ENCODE peak calls at places on chromosomes 12 and 14, in ten cellular contexts. One of them, this sample, is unnamed.
A peak's percentile ranks its signal among the peaks of the same experiment; 100 is the strongest.

GRCh38 chr14:22847661-22848341 is 11.4 kb downstream of the MMP14 start:
- DNase-seq in fibroblast of lung: peak; percentile 91
- DNase-seq in ovary: peak; percentile 45
- DNase-seq in PC-9: no peak
- DNase-seq in cardiac muscle cell: peak; percentile 75
- DNase-seq in PC-3: no peak
- DNase-seq in heart right ventricle: no peak
- DNase-seq in esophagus muscularis mucosa: no peak
- DNase-seq in hepatocyte: peak; percentile 53
- DNase-seq in colonic mucosa: no peak
- DNase-seq in this sample: peak; percentile 88

GRCh38 chr12:91991397-91992187 is 154.1 kb downstream of the BTG1 start:
- DNase-seq in hepatocyte: no peak
- DNase-seq in PC-3: peak; percentile 16
- DNase-seq in fibroblast of lung: peak; percentile 28
- DNase-seq in cardiac muscle cell: no peak
- DNase-seq in esophagus muscularis mucosa: no peak
- DNase-seq in colonic mucosa: no peak
- DNase-seq in heart right ventricle: no peak
- DNase-seq in ovary: no peak
- DNase-seq in PC-9: no peak
- DNase-seq in this sample: no peak

GRCh38 chr14:90520326-90520725 is 123.5 kb downstream of the CALM1 start:
- DNase-seq in heart right ventricle: no peak
- DNase-seq in PC-3: no peak
- DNase-seq in PC-9: no peak
- DNase-seq in esophagus muscularis mucosa: no peak
- DNase-seq in hepatocyte: no peak
- DNase-seq in colonic mucosa: no peak
- DNase-seq in fibroblast of lung: no peak
- DNase-seq in ovary: no peak
- DNase-seq in cardiac muscle cell: no peak
- DNase-seq in this sample: peak; percentile 54

GRCh38 chr12:37672655-37673260 is 643.8 kb upstream of the ALG10B start:
- DNase-seq in fibroblast of lung: no peak
- DNase-seq in colonic mucosa: no peak
- DNase-seq in heart right ventricle: no peak
- DNase-seq in hepatocyte: no peak
- DNase-seq in esophagus muscularis mucosa: no peak
- DNase-seq in PC-3: peak; percentile 47
- DNase-seq in ovary: no peak
- DNase-seq in PC-9: no peak
- DNase-seq in cardiac muscle cell: no peak
- DNase-seq in this sample: peak; percentile 19

GRCh38 chr14:44895716-44896115 is 66.0 kb downstream of the KLHL28 start:
- DNase-seq in PC-9: no peak
- DNase-seq in ovary: no peak
- DNase-seq in cardiac muscle cell: peak; percentile 41
- DNase-seq in hepatocyte: peak; percentile 23
- DNase-seq in esophagus muscularis mucosa: no peak
- DNase-seq in heart right ventricle: no peak
- DNase-seq in fibroblast of lung: peak; percentile 35
- DNase-seq in colonic mucosa: no peak
- DNase-seq in PC-3: peak; percentile 22
- DNase-seq in this sample: no peak

GRCh38 chr12:8991371-8992085 is 2.2 kb downstream of the KLRG1 start:
- DNase-seq in PC-9: no peak
- DNase-seq in hepatocyte: no peak
- DNase-seq in esophagus muscularis mucosa: no peak
- DNase-seq in colonic mucosa: no peak
- DNase-seq in PC-3: no peak
- DNase-seq in heart right ventricle: no peak
- DNase-seq in fibroblast of lung: no peak
- DNase-seq in cardiac muscle cell: no peak
- DNase-seq in ovary: no peak
- DNase-seq in this sample: no peak

GRCh38 chr14:101867854-101868253 is 96.5 kb upstream of the DYNC1H1 start:
- DNase-seq in cardiac muscle cell: no peak
- DNase-seq in PC-9: no peak
- DNase-seq in hepatocyte: no peak
- DNase-seq in heart right ventricle: no peak
- DNase-seq in esophagus muscularis mucosa: no peak
- DNase-seq in PC-3: no peak
- DNase-seq in ovary: no peak
- DNase-seq in colonic mucosa: no peak
- DNase-seq in fibroblast of lung: no peak
- DNase-seq in this sample: no peak

GRCh38 chr12:112988224-112988623 is 9.9 kb downstream of the OAS2 start:
- DNase-seq in PC-9: no peak
- DNase-seq in hepatocyte: no peak
- DNase-seq in esophagus muscularis mucosa: no peak
- DNase-seq in heart right ventricle: no peak
- DNase-seq in cardiac muscle cell: no peak
- DNase-seq in ovary: no peak
- DNase-seq in PC-3: no peak
- DNase-seq in fibroblast of lung: no peak
- DNase-seq in colonic mucosa: no peak
- DNase-seq in this sample: no peak

GRCh38 chr12:117494833-117495714 is 133.6 kb upstream of the NOS1 start:
- DNase-seq in heart right ventricle: no peak
- DNase-seq in cardiac muscle cell: no peak
- DNase-seq in esophagus muscularis mucosa: no peak
- DNase-seq in ovary: no peak
- DNase-seq in hepatocyte: peak; percentile 51
- DNase-seq in PC-9: no peak
- DNase-seq in colonic mucosa: peak; percentile 28
- DNase-seq in PC-3: peak; percentile 53
- DNase-seq in fibroblast of lung: no peak
- DNase-seq in this sample: peak; percentile 27

GRCh38 chr14:38959021-38959420 is 144.0 kb downstream of the SEC23A start:
- DNase-seq in PC-3: no peak
- DNase-seq in PC-9: no peak
- DNase-seq in cardiac muscle cell: no peak
- DNase-seq in ovary: no peak
- DNase-seq in esophagus muscularis mucosa: no peak
- DNase-seq in heart right ventricle: no peak
- DNase-seq in fibroblast of lung: no peak
- DNase-seq in colonic mucosa: no peak
- DNase-seq in hepatocyte: no peak
- DNase-seq in this sample: no peak

GRCh38 chr14:44945264-44945663 is 16.5 kb downstream of the KLHL28 start:
- DNase-seq in PC-9: no peak
- DNase-seq in hepatocyte: no peak
- DNase-seq in colonic mucosa: no peak
- DNase-seq in ovary: no peak
- DNase-seq in esophagus muscularis mucosa: no peak
- DNase-seq in fibroblast of lung: peak; percentile 87
- DNase-seq in cardiac muscle cell: peak; percentile 68
- DNase-seq in PC-3: no peak
- DNase-seq in heart right ventricle: no peak
- DNase-seq in this sample: no peak

GRCh38 chr14:65748796-65749195 is 336.3 kb downstream of the FUT8 start:
- DNase-seq in fibroblast of lung: no peak
- DNase-seq in ovary: no peak
- DNase-seq in cardiac muscle cell: no peak
- DNase-seq in colonic mucosa: no peak
- DNase-seq in PC-9: no peak
- DNase-seq in esophagus muscularis mucosa: no peak
- DNase-seq in hepatocyte: no peak
- DNase-seq in PC-3: no peak
- DNase-seq in heart right ventricle: no peak
- DNase-seq in this sample: no peak

GRCh38 chr12:109727746-109728726 is 14.4 kb downstream of the FAM222A start:
- DNase-seq in ovary: no peak
- DNase-seq in heart right ventricle: no peak
- DNase-seq in PC-3: no peak
- DNase-seq in PC-9: no peak
- DNase-seq in hepatocyte: no peak
- DNase-seq in cardiac muscle cell: no peak
- DNase-seq in colonic mucosa: no peak
- DNase-seq in esophagus muscularis mucosa: no peak
- DNase-seq in fibroblast of lung: no peak
- DNase-seq in this sample: no peak

GRCh38 chr14:100875861-100876590 is 27.5 kb downstream of the RTL1 start:
- DNase-seq in cardiac muscle cell: no peak
- DNase-seq in hepatocyte: no peak
- DNase-seq in esophagus muscularis mucosa: no peak
- DNase-seq in colonic mucosa: no peak
- DNase-seq in ovary: no peak
- DNase-seq in heart right ventricle: no peak
- DNase-seq in PC-3: no peak
- DNase-seq in fibroblast of lung: no peak
- DNase-seq in PC-9: no peak
- DNase-seq in this sample: no peak

GRCh38 chr14:24286996-24287395 is 12.6 kb downstream of the DHRS1 start:
- DNase-seq in PC-9: no peak
- DNase-seq in esophagus muscularis mucosa: no peak
- DNase-seq in colonic mucosa: no peak
- DNase-seq in hepatocyte: no peak
- DNase-seq in ovary: no peak
- DNase-seq in PC-3: no peak
- DNase-seq in heart right ventricle: no peak
- DNase-seq in cardiac muscle cell: no peak
- DNase-seq in fibroblast of lung: no peak
- DNase-seq in this sample: no peak

GRCh38 chr12:1830981-1831930 is 10.9 kb downstream of the LRTM2 start:
- DNase-seq in hepatocyte: peak; percentile 93
- DNase-seq in esophagus muscularis mucosa: no peak
- DNase-seq in PC-9: peak; percentile 86
- DNase-seq in fibroblast of lung: peak; percentile 57
- DNase-seq in cardiac muscle cell: peak; percentile 74
- DNase-seq in ovary: peak; percentile 27
- DNase-seq in colonic mucosa: no peak
- DNase-seq in PC-3: peak; percentile 82
- DNase-seq in heart right ventricle: peak; percentile 42
- DNase-seq in this sample: peak; percentile 92

GRCh38 chr12:75550906-75551305 is 39.5 kb upstream of the KRR1 start:
- DNase-seq in hepatocyte: no peak
- DNase-seq in PC-3: no peak
- DNase-seq in esophagus muscularis mucosa: no peak
- DNase-seq in heart right ventricle: no peak
- DNase-seq in fibroblast of lung: no peak
- DNase-seq in cardiac muscle cell: no peak
- DNase-seq in PC-9: no peak
- DNase-seq in ovary: no peak
- DNase-seq in colonic mucosa: no peak
- DNase-seq in this sample: peak; percentile 15

GRCh38 chr12:15779925-15780324 is 9.3 kb downstream of the EPS8 start:
- DNase-seq in esophagus muscularis mucosa: no peak
- DNase-seq in colonic mucosa: no peak
- DNase-seq in heart right ventricle: no peak
- DNase-seq in fibroblast of lung: no peak
- DNase-seq in cardiac muscle cell: no peak
- DNase-seq in PC-9: no peak
- DNase-seq in ovary: no peak
- DNase-seq in hepatocyte: no peak
- DNase-seq in PC-3: no peak
- DNase-seq in this sample: no peak

GRCh38 chr12:15776532-15776931 is 12.7 kb downstream of the EPS8 start:
- DNase-seq in ovary: no peak
- DNase-seq in PC-3: no peak
- DNase-seq in heart right ventricle: no peak
- DNase-seq in hepatocyte: no peak
- DNase-seq in PC-9: no peak
- DNase-seq in cardiac muscle cell: no peak
- DNase-seq in fibroblast of lung: no peak
- DNase-seq in esophagus muscularis mucosa: no peak
- DNase-seq in colonic mucosa: no peak
- DNase-seq in this sample: no peak

GRCh38 chr12:15774819-15775218 is 14.4 kb downstream of the EPS8 start:
- DNase-seq in esophagus muscularis mucosa: no peak
- DNase-seq in colonic mucosa: no peak
- DNase-seq in cardiac muscle cell: no peak
- DNase-seq in heart right ventricle: no peak
- DNase-seq in hepatocyte: no peak
- DNase-seq in fibroblast of lung: peak; percentile 75
- DNase-seq in PC-3: no peak
- DNase-seq in ovary: no peak
- DNase-seq in PC-9: no peak
- DNase-seq in this sample: no peak

GRCh38 chr12:15777355-15778012 is 11.7 kb downstream of the EPS8 start:
- DNase-seq in esophagus muscularis mucosa: no peak
- DNase-seq in heart right ventricle: no peak
- DNase-seq in ovary: no peak
- DNase-seq in cardiac muscle cell: peak; percentile 72
- DNase-seq in PC-3: no peak
- DNase-seq in colonic mucosa: no peak
- DNase-seq in fibroblast of lung: no peak
- DNase-seq in hepatocyte: no peak
- DNase-seq in PC-9: no peak
- DNase-seq in this sample: no peak

GRCh38 chr12:15778126-15778525 is 11.1 kb downstream of the EPS8 start:
- DNase-seq in PC-9: no peak
- DNase-seq in hepatocyte: no peak
- DNase-seq in PC-3: no peak
- DNase-seq in colonic mucosa: no peak
- DNase-seq in heart right ventricle: no peak
- DNase-seq in esophagus muscularis mucosa: no peak
- DNase-seq in cardiac muscle cell: no peak
- DNase-seq in ovary: no peak
- DNase-seq in fibroblast of lung: no peak
- DNase-seq in this sample: no peak
- H3K4me1 ChIP-seq in PC-9: peaks cover 17% of the 10 kb centered on the region
- H3K4me1 ChIP-seq in hepatocyte: peaks cover 27% of the 10 kb centered on the region
- H3K4me1 ChIP-seq in PC-3: peaks cover 33% of the 10 kb centered on the region
- H3K4me1 ChIP-seq in colonic mucosa: no peaks in the 10 kb centered on the region
- H3K4me1 ChIP-seq in heart right ventricle: no peaks in the 10 kb centered on the region
- H3K4me1 ChIP-seq in esophagus muscularis mucosa: peaks cover 10% of the 10 kb centered on the region
- H3K4me1 ChIP-seq in cardiac muscle cell: no peaks in the 10 kb centered on the region
- H3K4me1 ChIP-seq in ovary: peaks cover 9% of the 10 kb centered on the region
- H3K4me1 ChIP-seq in fibroblast of lung: peaks cover 19% of the 10 kb centered on the region
- H3K4me1 ChIP-seq in this sample: no peaks in the 10 kb centered on the region

GRCh38 chr14:59251811-59252771 is 63.6 kb downstream of the DAAM1 start:
- DNase-seq in cardiac muscle cell: peak; percentile 90
- DNase-seq in PC-9: no peak
- DNase-seq in ovary: no peak
- DNase-seq in PC-3: no peak
- DNase-seq in colonic mucosa: no peak
- DNase-seq in fibroblast of lung: no peak
- DNase-seq in heart right ventricle: no peak
- DNase-seq in hepatocyte: no peak
- DNase-seq in esophagus muscularis mucosa: no peak
- DNase-seq in this sample: no peak
- H3K4me1 ChIP-seq in cardiac muscle cell: peaks cover 41% of the 10 kb centered on the region
- H3K4me1 ChIP-seq in PC-9: peaks cover 7% of the 10 kb centered on the region
- H3K4me1 ChIP-seq in ovary: peaks cover 20% of the 10 kb centered on the region
- H3K4me1 ChIP-seq in PC-3: peaks cover 20% of the 10 kb centered on the region
- H3K4me1 ChIP-seq in colonic mucosa: no peaks in the 10 kb centered on the region
- H3K4me1 ChIP-seq in fibroblast of lung: peaks cover 7% of the 10 kb centered on the region
- H3K4me1 ChIP-seq in heart right ventricle: peaks cover 69% of the 10 kb centered on the region
- H3K4me1 ChIP-seq in hepatocyte: peaks cover 16% of the 10 kb centered on the region
- H3K4me1 ChIP-seq in esophagus muscularis mucosa: peaks cover 100% of the 10 kb centered on the region
- H3K4me1 ChIP-seq in this sample: peaks cover 34% of the 10 kb centered on the region

GRCh38 chr12:47822386-47822785 is 2.7 kb upstream of the HDAC7 start:
- DNase-seq in hepatocyte: no peak
- DNase-seq in ovary: no peak
- DNase-seq in esophagus muscularis mucosa: no peak
- DNase-seq in PC-9: no peak
- DNase-seq in cardiac muscle cell: no peak
- DNase-seq in fibroblast of lung: no peak
- DNase-seq in PC-3: no peak
- DNase-seq in colonic mucosa: no peak
- DNase-seq in heart right ventricle: no peak
- DNase-seq in this sample: no peak
- H3K4me1 ChIP-seq in hepatocyte: peaks cover 40% of the 10 kb centered on the region
- H3K4me1 ChIP-seq in ovary: peaks cover 28% of the 10 kb centered on the region
- H3K4me1 ChIP-seq in esophagus muscularis mucosa: peaks cover 87% of the 10 kb centered on the region
- H3K4me1 ChIP-seq in PC-9: peaks cover 80% of the 10 kb centered on the region
- H3K4me1 ChIP-seq in cardiac muscle cell: peaks cover 38% of the 10 kb centered on the region
- H3K4me1 ChIP-seq in fibroblast of lung: peaks cover 26% of the 10 kb centered on the region
- H3K4me1 ChIP-seq in PC-3: peaks cover 81% of the 10 kb centered on the region
- H3K4me1 ChIP-seq in colonic mucosa: peaks cover 4% of the 10 kb centered on the region
- H3K4me1 ChIP-seq in heart right ventricle: peaks cover 71% of the 10 kb centered on the region
- H3K4me1 ChIP-seq in this sample: peaks cover 29% of the 10 kb centered on the region

GRCh38 chr12:99212275-99212674 is 435.3 kb upstream of the GARIN6 start:
- DNase-seq in PC-3: no peak
- DNase-seq in ovary: no peak
- DNase-seq in PC-9: no peak
- DNase-seq in colonic mucosa: no peak
- DNase-seq in esophagus muscularis mucosa: no peak
- DNase-seq in heart right ventricle: no peak
- DNase-seq in fibroblast of lung: no peak
- DNase-seq in cardiac muscle cell: no peak
- DNase-seq in hepatocyte: peak; percentile 24
- DNase-seq in this sample: no peak
- H3K4me1 ChIP-seq in PC-3: no peaks in the 10 kb centered on the region
- H3K4me1 ChIP-seq in ovary: no peaks in the 10 kb centered on the region
- H3K4me1 ChIP-seq in PC-9: no peaks in the 10 kb centered on the region
- H3K4me1 ChIP-seq in colonic mucosa: no peaks in the 10 kb centered on the region
- H3K4me1 ChIP-seq in esophagus muscularis mucosa: no peaks in the 10 kb centered on the region
- H3K4me1 ChIP-seq in heart right ventricle: no peaks in the 10 kb centered on the region
- H3K4me1 ChIP-seq in fibroblast of lung: no peaks in the 10 kb centered on the region
- H3K4me1 ChIP-seq in cardiac muscle cell: no peaks in the 10 kb centered on the region
- H3K4me1 ChIP-seq in hepatocyte: no peaks in the 10 kb centered on the region
- H3K4me1 ChIP-seq in this sample: no peaks in the 10 kb centered on the region

This sample was measured in SJCRH30.